ENCODE peak calls at places on chromosomes 13 and 19, in eight cellular contexts. D is AG04450, X is lower lobe of right lung, Z is left colon, B is AG08395, N is HuH-7, T is ovary, C is OCI-M1. Y is an unnamed sample.

GRCh38 chr13:113320226-113320875 is 23.3 kb downstream of the LAMP1 start:
- DNase-seq in D (no peak), X (peak), Z (no peak), B (no peak), N (no peak), T (no peak), C (no peak), Y (no peak)

GRCh38 chr19:39501340-39501739 is 2.6 kb downstream of the DLL3 start:
- DNase-seq in D (no peak), X (no peak), Z (no peak), B (no peak), N (no peak), T (no peak), C (no peak), Y (no peak)

GRCh38 chr19:44308011-44308410 is 3.2 kb upstream of the ZNF235 start:
- DNase-seq in D (no peak), X (no peak), Z (no peak), B (peak), N (no peak), T (no peak), C (peak), Y (no peak)

GRCh38 chr19:52700673-52701072 is 34.2 kb downstream of the ZNF611 start:
- DNase-seq in D (no peak), X (no peak), Z (no peak), B (no peak), N (no peak), T (no peak), C (no peak), Y (no peak)

GRCh38 chr13:43307221-43307920 is 284.0 kb downstream of the DNAJC15 start:
- DNase-seq in D (no peak), X (no peak), Z (no peak), B (no peak), N (no peak), T (no peak), C (no peak), Y (no peak)

GRCh38 chr19:11745871-11746270 is 7.1 kb upstream of the ZNF823 start:
- DNase-seq in D (no peak), X (no peak), Z (no peak), B (no peak), N (no peak), T (no peak), C (no peak), Y (no peak)

GRCh38 chr19:27758626-27759505 is 1454.1 kb downstream of the UQCRFS1 start:
- DNase-seq in D (no peak), X (no peak), Z (no peak), B (no peak), N (no peak), T (no peak), C (no peak), Y (no peak)

GRCh38 chr13:51733656-51734334 is 70.2 kb downstream of the DHRS12 start:
- DNase-seq in D (no peak), X (no peak), Z (no peak), B (no peak), N (peak), T (no peak), C (no peak), Y (no peak)

GRCh38 chr19:35395762-35396199 is 24.9 kb downstream of the GPR42 start:
- DNase-seq in D (no peak), X (no peak), Z (peak), B (no peak), N (no peak), T (peak), C (no peak), Y (peak)

GRCh38 chr19:1825909-1826556 is 14.0 kb upstream of the ATP8B3 start:
- DNase-seq in D (peak), X (peak), Z (peak), B (peak), N (peak), T (peak), C (peak), Y (peak)

GRCh38 chr13:110716235-110716505 is 2.7 kb downstream of the ING1 start:
- DNase-seq in D (no peak), X (peak), Z (peak), B (no peak), N (no peak), T (peak), C (peak), Y (peak)

GRCh38 chr19:44071824-44072542 is at the start of gene ZNF284:
- DNase-seq in D (peak), X (peak), Z (peak), B (peak), N (peak), T (peak), C (peak), Y (peak)

GRCh38 chr19:49214701-49215100 is 57.1 kb downstream of the TRPM4 start:
- DNase-seq in D (no peak), X (no peak), Z (no peak), B (no peak), N (no peak), T (no peak), C (no peak), Y (no peak)

GRCh38 chr13:98223741-98224140 is 46.7 kb upstream of the RNF113B start:
- DNase-seq in D (no peak), X (no peak), Z (no peak), B (no peak), N (no peak), T (no peak), C (no peak), Y (peak)

GRCh38 chr19:49585023-49585422 is 3.9 kb downstream of the PRRG2 start:
- DNase-seq in D (no peak), X (no peak), Z (no peak), B (no peak), N (no peak), T (no peak), C (no peak), Y (no peak)

GRCh38 chr13:22210134-22210930 is 539.5 kb downstream of the FGF9 start:
- DNase-seq in D (no peak), X (no peak), Z (no peak), B (no peak), N (no peak), T (no peak), C (no peak), Y (no peak)

GRCh38 chr19:10074153-10074552 is 12.0 kb upstream of the SHFL start:
- DNase-seq in D (no peak), X (no peak), Z (no peak), B (peak), N (no peak), T (no peak), C (peak), Y (no peak)

GRCh38 chr13:45178349-45179142 is 22.3 kb downstream of the KCTD4 start:
- DNase-seq in D (peak), X (no peak), Z (no peak), B (peak), N (no peak), T (no peak), C (peak), Y (no peak)

GRCh38 chr19:1154731-1155351 is 19.2 kb downstream of the SBNO2 start:
- DNase-seq in D (peak), X (peak), Z (peak), B (peak), N (peak), T (peak), C (no peak), Y (peak)

GRCh38 chr13:113404723-113405471 is 41.0 kb upstream of the GRTP1 start:
- DNase-seq in D (no peak), X (no peak), Z (no peak), B (no peak), N (no peak), T (no peak), C (no peak), Y (no peak)

GRCh38 chr13:34257980-34258379 is 440.0 kb downstream of the RFC3 start:
- DNase-seq in D (no peak), X (no peak), Z (no peak), B (no peak), N (no peak), T (no peak), C (peak), Y (no peak)

GRCh38 chr13:90839061-90839460 is 508.4 kb upstream of the MIR17HG start:
- DNase-seq in D (no peak), X (no peak), Z (no peak), B (no peak), N (no peak), T (no peak), C (no peak), Y (no peak)

GRCh38 chr19:45780448-45781281 is 1.6 kb downstream of the DMPK start:
- DNase-seq in D (no peak), X (no peak), Z (no peak), B (peak), N (peak), T (peak), C (no peak), Y (no peak)

GRCh38 chr13:98133949-98134348 is 8.9 kb upstream of the FARP1 start:
- DNase-seq in D (no peak), X (no peak), Z (no peak), B (no peak), N (no peak), T (no peak), C (peak), Y (no peak)

GRCh38 chr13:97367016-97367415 is 67.0 kb upstream of the RAP2A start:
- DNase-seq in D (no peak), X (no peak), Z (no peak), B (peak), N (no peak), T (no peak), C (peak), Y (no peak)

GRCh38 chr13:62846302-62846701 is 1430.7 kb upstream of the PCDH20 start:
- DNase-seq in D (no peak), X (no peak), Z (no peak), B (no peak), N (no peak), T (no peak), C (no peak), Y (no peak)

GRCh38 chr19:49847731-49848696 is 2.9 kb upstream of the PTOV1 start:
- DNase-seq in D (peak), X (no peak), Z (no peak), B (peak), N (no peak), T (no peak), C (peak), Y (no peak)

GRCh38 chr13:65936249-65936648 is 1293.9 kb downstream of the PCDH9 start:
- DNase-seq in D (no peak), X (no peak), Z (no peak), B (no peak), N (no peak), T (no peak), C (no peak), Y (no peak)

GRCh38 chr19:9986787-9987281 is 23.5 kb downstream of the COL5A3 start:
- DNase-seq in D (no peak), X (no peak), Z (no peak), B (peak), N (no peak), T (peak), C (no peak), Y (no peak)

GRCh38 chr19:34172661-34173144 is 399 bp downstream of the LSM14A start:
- DNase-seq in D (no peak), X (peak), Z (peak), B (peak), N (peak), T (no peak), C (no peak), Y (no peak)

GRCh38 chr13:78238911-78239310 is 320.3 kb upstream of the EDNRB start:
- DNase-seq in D (no peak), X (no peak), Z (no peak), B (no peak), N (no peak), T (no peak), C (no peak), Y (no peak)

GRCh38 chr19:39582442-39582841 is 19.9 kb upstream of the LGALS13 start:
- DNase-seq in D (no peak), X (no peak), Z (no peak), B (no peak), N (no peak), T (no peak), C (no peak), Y (no peak)

GRCh38 chr13:19604306-19604705 is 29.2 kb upstream of the MPHOSPH8 start:
- DNase-seq in D (no peak), X (no peak), Z (no peak), B (no peak), N (peak), T (no peak), C (no peak), Y (no peak)

GRCh38 chr19:4817467-4818277 is 13.8 kb downstream of the TICAM1 start:
- DNase-seq in D (no peak), X (no peak), Z (no peak), B (no peak), N (no peak), T (no peak), C (no peak), Y (no peak)